ENCODE peak calls at places on chromosomes 7 and 10, in four cellular contexts. V is K562, N is GM12878, R is HL-60. Q is an unnamed sample.

GRCh38 chr10:129057856-129058663 is 409.0 kb upstream of the MGMT start:
- DNase-seq in V (no peak), N (peak; percentile 40), R (no peak), Q (no peak)

GRCh38 chr7:22821702-22822485 is 755 bp downstream of the TOMM7 start:
- DNase-seq in V (no peak), N (no peak), R (peak; percentile 11), Q (no peak)

GRCh38 chr7:44306608-44307007 is 18.8 kb downstream of the CAMK2B start:
- DNase-seq in V (no peak), N (no peak), R (peak; percentile 12), Q (no peak)

GRCh38 chr10:64211466-64211865 is 690.3 kb downstream of the REEP3 start:
- DNase-seq in V (no peak), N (no peak), R (no peak), Q (no peak)

GRCh38 chr10:66180651-66181318 is 745.1 kb upstream of the LRRTM3 start:
- DNase-seq in V (peak; percentile 47), N (peak; percentile 20), R (peak; percentile 28), Q (peak; percentile 17)

GRCh38 chr10:118408145-118408544 is 66.0 kb upstream of the FAM204A start:
- DNase-seq in V (no peak), N (no peak), R (no peak), Q (no peak)

GRCh38 chr10:73495226-73495883 is 469 bp downstream of the PPP3CB start:
- DNase-seq in V (no peak), N (peak; percentile 69), R (peak; percentile 81), Q (peak; percentile 84)

GRCh38 chr10:24821986-24822385 is 98.3 kb upstream of the ARHGAP21 start:
- DNase-seq in V (no peak), N (no peak), R (no peak), Q (no peak)

GRCh38 chr10:10830316-10831061 is 187.2 kb upstream of the CELF2 start:
- DNase-seq in V (no peak), N (no peak), R (no peak), Q (no peak)

GRCh38 chr10:60253490-60253889 is 136.2 kb downstream of the ANK3 start:
- DNase-seq in V (no peak), N (no peak), R (no peak), Q (no peak)

GRCh38 chr7:29007127-29007526 is 49.0 kb upstream of the TRIL start:
- DNase-seq in V (no peak), N (no peak), R (no peak), Q (no peak)

GRCh38 chr7:137343483-137343841 is at the start of gene PTN:
- DNase-seq in V (no peak), N (no peak), R (no peak), Q (no peak)

GRCh38 chr7:22610871-22611757 is 111.1 kb upstream of the STEAP1B start:
- DNase-seq in V (no peak), N (no peak), R (no peak), Q (no peak)

DNA sequence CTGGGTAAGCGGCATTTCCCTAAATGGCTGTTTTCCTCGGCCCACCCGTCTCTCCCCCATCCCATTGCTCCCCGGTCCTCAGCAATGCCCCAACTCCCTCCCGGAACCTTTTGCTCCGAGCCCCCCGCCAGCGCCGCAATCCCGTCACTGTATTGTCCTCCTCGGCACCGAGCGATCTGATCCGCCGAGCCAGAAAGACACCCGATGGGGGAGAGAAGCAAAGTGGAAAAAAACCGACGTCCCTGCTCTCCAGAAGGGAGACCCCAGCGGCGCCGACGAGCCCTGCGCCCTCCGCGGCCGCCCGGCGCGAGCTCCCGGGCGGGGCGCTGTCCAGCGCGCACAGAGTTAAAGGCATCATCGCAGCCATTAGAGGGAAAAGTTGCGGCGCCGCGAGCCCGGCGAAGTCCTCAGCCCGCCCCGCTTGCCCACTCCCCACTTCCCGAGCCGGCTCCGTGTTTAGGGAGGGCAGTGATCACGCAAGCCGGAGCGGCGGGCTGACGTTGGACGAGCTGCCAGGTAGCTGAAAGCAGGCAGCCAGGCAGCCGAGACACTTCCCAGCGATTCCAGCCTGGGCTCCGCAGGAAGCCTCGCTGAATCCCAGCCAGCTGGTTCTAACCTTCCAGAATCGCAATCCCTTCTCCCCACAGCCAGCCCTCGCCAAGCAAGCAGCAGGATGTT is at the start of gene VSTM2A:
- DNase-seq in V (no peak), N (no peak), R (no peak), Q (no peak)
- TF ChIP-seq SPI1 in V (no peak), N (no peak), R (no peak), Q (no peak)

GRCh38 chr10:17335065-17335464 is 107.0 kb downstream of the VIM start:
- DNase-seq in V (no peak), N (no peak), R (no peak), Q (no peak)
- TF ChIP-seq SPI1 in V (no peak), N (no peak), R (no peak), Q (no peak)

GRCh38 chr7:70696139-70696782 is 435.7 kb upstream of the GALNT17 start:
- DNase-seq in V (no peak), N (no peak), R (no peak), Q (no peak)
- TF ChIP-seq SPI1 in V (no peak), N (no peak), R (no peak), Q (no peak)

DNA sequence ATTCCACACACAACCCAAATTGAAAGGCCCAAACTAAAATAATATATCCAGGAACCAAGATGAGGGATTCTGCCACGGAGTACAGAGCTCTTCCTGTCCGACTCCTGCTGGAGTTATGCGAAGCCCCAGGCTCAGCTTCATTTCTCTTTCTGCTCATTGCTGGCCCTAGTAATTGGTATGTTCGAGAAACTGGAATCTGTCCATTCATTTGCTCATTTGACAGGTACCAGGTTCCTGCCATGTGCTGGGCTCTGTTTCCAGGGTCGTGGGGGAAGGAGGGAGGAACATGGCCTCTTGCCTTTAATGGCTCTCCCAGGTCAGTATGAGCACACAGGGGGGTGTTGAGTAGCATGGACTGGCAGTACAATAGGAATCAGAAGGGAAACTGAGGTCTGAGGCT is 179.2 kb upstream of the SHH start:
- DNase-seq in V (no peak), N (no peak), R (no peak), Q (no peak)
- TF ChIP-seq SPI1 in V (no peak), N (no peak), R (no peak), Q (no peak)